ENCODE peak calls at places on chromosomes 3 and 15, in eight cellular contexts. N is dorsolateral prefrontal cortex, H is A549, P is fibroblast of lung, I is AG10803, K is ovary, Q is transverse colon, C is mesendoderm. B is an unnamed sample.

GRCh38 chr3:32421991-32422859 is 30.6 kb downstream of the CMTM7 start:
- DNase-seq in N (peak; percentile 35), H (peak; percentile 10), P (peak; percentile 88), I (peak; percentile 90), K (peak; percentile 69), Q (peak; percentile 91), C (no peak), B (no peak)

GRCh38 chr15:32838820-32839219 is 121.0 kb downstream of the GREM1 start:
- DNase-seq in N (peak; percentile 83), H (peak; percentile 29), P (peak; percentile 92), I (peak; percentile 99), K (no peak), Q (no peak), C (no peak), B (no peak)

GRCh38 chr3:36941658-36942057 is 3.2 kb downstream of the TRANK1 start:
- DNase-seq in N (no peak), H (no peak), P (peak; percentile 56), I (peak; percentile 38), K (no peak), Q (no peak), C (no peak), B (no peak)

GRCh38 chr15:77747175-77748077 is 114.7 kb upstream of the LINGO1 start:
- DNase-seq in N (peak; percentile 21), H (no peak), P (no peak), I (no peak), K (no peak), Q (no peak), C (no peak), B (no peak)

GRCh38 chr3:52204337-52205073 is 6.5 kb downstream of the ALAS1 start:
- DNase-seq in N (no peak), H (no peak), P (no peak), I (no peak), K (no peak), Q (peak; percentile 37), C (no peak), B (no peak)

GRCh38 chr3:134323966-134324962 is 50.0 kb downstream of the AMOTL2 start:
- DNase-seq in N (no peak), H (no peak), P (no peak), I (no peak), K (no peak), Q (no peak), C (no peak), B (no peak)

GRCh38 chr3:156635034-156635433 is 39.4 kb upstream of the TIPARP start:
- DNase-seq in N (no peak), H (no peak), P (no peak), I (no peak), K (no peak), Q (no peak), C (no peak), B (no peak)

GRCh38 chr3:71962561-71963240 is 177.8 kb upstream of the PROK2 start:
- DNase-seq in N (no peak), H (no peak), P (peak; percentile 18), I (peak; percentile 52), K (no peak), Q (no peak), C (peak; percentile 64), B (no peak)

GRCh38 chr15:70378126-70379031 is 280.7 kb upstream of the TLE3 start:
- DNase-seq in N (no peak), H (no peak), P (no peak), I (no peak), K (no peak), Q (no peak), C (no peak), B (no peak)

GRCh38 chr15:70375006-70375409 is 277.3 kb upstream of the TLE3 start:
- DNase-seq in N (no peak), H (peak; percentile 80), P (no peak), I (peak; percentile 22), K (no peak), Q (no peak), C (no peak), B (no peak)

GRCh38 chr15:70376929-70377691 is 279.4 kb upstream of the TLE3 start:
- DNase-seq in N (peak; percentile 60), H (no peak), P (peak; percentile 48), I (peak; percentile 76), K (peak; percentile 42), Q (peak; percentile 3), C (peak; percentile 50), B (peak; percentile 19)

GRCh38 chr15:70375586-70375985 is 277.9 kb upstream of the TLE3 start:
- DNase-seq in N (no peak), H (no peak), P (no peak), I (no peak), K (no peak), Q (no peak), C (no peak), B (no peak)

GRCh38 chr15:70376031-70376928 is 278.6 kb upstream of the TLE3 start:
- DNase-seq in N (no peak), H (no peak), P (no peak), I (no peak), K (no peak), Q (no peak), C (peak; percentile 62), B (no peak)
- H3K4me3 ChIP-seq in N (no peak overlapping the region), H (no peak overlapping the region), P (no peak overlapping the region), I (peak overlapping the region; percentile 35), K (no peak overlapping the region), Q (no peak overlapping the region), C (peak overlapping the region; percentile 50), B (peak overlapping the region; percentile 10)

GRCh38 chr15:45628136-45628535 is 6.7 kb upstream of the SQOR start:
- DNase-seq in N (no peak), H (no peak), P (no peak), I (no peak), K (no peak), Q (no peak), C (no peak), B (no peak)

GRCh38 chr15:45635191-45635638 is 386 bp downstream of the SQOR start:
- DNase-seq in N (no peak), H (peak; percentile 36), P (no peak), I (peak; percentile 13), K (peak; percentile 58), Q (peak; percentile 82), C (no peak), B (no peak)

GRCh38 chr15:45634442-45635190 is at the start of gene SQOR:
- DNase-seq in N (no peak), H (peak; percentile 61), P (peak; percentile 51), I (peak; percentile 70), K (peak; percentile 72), Q (peak; percentile 93), C (peak; percentile 51), B (no peak)

GRCh38 chr15:45630958-45631691 is 3.7 kb upstream of the SQOR start:
- DNase-seq in N (no peak), H (no peak), P (peak; percentile 66), I (peak; percentile 96), K (no peak), Q (peak; percentile 46), C (peak; percentile 22), B (peak; percentile 78)

DNA sequence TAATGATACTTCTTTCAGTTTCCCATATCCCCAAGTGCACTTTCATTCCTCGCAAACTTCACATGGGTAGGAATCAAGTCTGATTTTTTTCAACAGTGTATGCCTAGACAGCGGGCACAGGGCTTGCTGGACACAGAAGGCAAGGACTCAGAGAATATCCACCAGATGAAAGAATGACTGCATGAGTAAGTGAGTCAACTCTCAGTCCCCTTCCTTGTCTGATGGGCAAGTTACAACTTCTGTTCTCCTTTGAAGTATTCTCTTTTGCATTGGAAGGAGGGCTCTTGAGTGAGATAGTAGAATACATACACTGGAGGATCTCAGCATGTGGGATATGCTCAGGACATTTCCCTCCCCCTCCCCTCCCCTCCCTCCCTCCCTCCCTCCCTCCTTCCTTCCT is 3.0 kb upstream of the SQOR start:
- DNase-seq in N (no peak), H (no peak), P (no peak), I (peak; percentile 40), K (no peak), Q (no peak), C (no peak), B (no peak)
- H3K4me3 ChIP-seq in N (no peak overlapping the region), H (no peak overlapping the region), P (peak overlapping the region; percentile 34), I (peak overlapping the region; percentile 35), K (no peak overlapping the region), Q (peak overlapping the region; percentile 23), C (no peak overlapping the region), B (no peak overlapping the region)

DNA sequence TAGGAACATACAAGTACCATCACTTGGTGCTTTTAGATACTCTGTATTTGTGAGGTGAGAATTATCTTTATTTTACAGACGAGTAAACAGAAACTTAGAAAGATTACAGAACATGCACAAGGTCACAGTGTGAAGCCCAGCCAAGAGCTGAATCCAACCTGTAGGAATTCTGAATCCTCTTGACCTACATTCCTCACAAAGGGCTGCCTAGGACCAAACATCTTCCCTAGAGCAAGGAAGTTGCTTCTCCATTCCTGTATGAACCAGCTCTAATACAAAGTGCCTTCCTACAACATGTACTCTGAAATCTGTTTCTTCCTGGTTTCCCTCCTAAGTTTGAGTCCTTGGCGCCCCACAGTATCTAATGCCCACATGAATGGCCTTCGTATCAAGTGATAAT is 2.9 kb downstream of the HDGFL3 start:
- DNase-seq in N (no peak), H (no peak), P (no peak), I (no peak), K (no peak), Q (no peak), C (peak; percentile 68), B (no peak)
- H3K4me3 ChIP-seq in N (no peak overlapping the region), H (no peak overlapping the region), P (no peak overlapping the region), I (no peak overlapping the region), K (no peak overlapping the region), Q (no peak overlapping the region), C (no peak overlapping the region), B (peak overlapping the region; percentile 8)

DNA sequence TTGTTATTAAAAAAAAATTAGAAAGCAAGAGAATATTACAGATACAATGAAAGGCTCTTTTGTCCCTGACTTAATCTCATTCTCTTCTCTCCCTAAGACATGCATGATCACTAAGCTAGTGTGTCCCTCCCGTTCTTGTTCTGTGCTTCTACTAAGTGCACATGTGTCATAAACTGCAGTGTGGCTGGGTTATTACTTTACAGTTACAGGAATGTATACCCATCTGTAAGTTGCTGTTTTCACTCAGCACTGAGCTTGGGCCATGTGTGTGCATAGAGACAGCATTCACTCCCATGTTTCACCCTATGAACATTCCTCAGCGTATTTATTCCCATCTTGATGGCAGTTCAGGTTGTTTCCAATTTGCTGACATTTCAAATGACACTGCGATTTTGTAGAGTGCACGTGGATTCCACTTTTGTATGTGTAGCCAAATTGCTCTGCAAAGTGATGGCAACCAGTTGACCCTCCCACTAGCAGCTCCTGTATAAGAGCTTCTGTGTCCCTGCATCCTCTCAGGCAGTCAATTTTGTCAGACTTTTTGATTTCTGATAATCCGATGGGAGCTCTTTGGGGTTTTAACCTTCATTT is 145.8 kb upstream of the UBE2E1 start:
- DNase-seq in N (no peak), H (no peak), P (no peak), I (no peak), K (no peak), Q (no peak), C (no peak), B (no peak)
- H3K4me3 ChIP-seq in N (no peak overlapping the region), H (no peak overlapping the region), P (no peak overlapping the region), I (no peak overlapping the region), K (no peak overlapping the region), Q (no peak overlapping the region), C (no peak overlapping the region), B (no peak overlapping the region)

GRCh38 chr3:120909602-120909878 is 1.5 kb downstream of the STXBP5L start:
- DNase-seq in N (no peak), H (no peak), P (no peak), I (no peak), K (no peak), Q (no peak), C (peak; percentile 38), B (no peak)
- H3K4me3 ChIP-seq in N (peak overlapping the region; percentile 62), H (no peak overlapping the region), P (no peak overlapping the region), I (no peak overlapping the region), K (peak overlapping the region; percentile 62), Q (peak overlapping the region; percentile 68), C (no peak overlapping the region), B (no peak overlapping the region)